ENCODE peak calls at places on chromosomes 11 and 22, in ten cellular contexts. X is cardiac muscle cell; M is hepatocyte; D is astrocyte of the spinal cord; V is heart left ventricle; E is A549; F is CD8-positive, alpha-beta T cell; R is astrocyte of the cerebellum; Y is BJ; I is endodermal cell. A is an unnamed sample.
A peak's percentile ranks its signal among the peaks of the same experiment; 100 is the strongest.

GRCh38 chr11:2393941-2394817 is 6.4 kb upstream of the TSSC4 start:
- DNase-seq in X (no peak), M (no peak), D (no peak), V (no peak), E (no peak), F (no peak), R (no peak), Y (no peak), I (no peak), A (no peak)

GRCh38 chr11:12226093-12226492 is 115.7 kb downstream of the MICAL2 start:
- DNase-seq in X (no peak), M (no peak), D (no peak), V (no peak), E (no peak), F (no peak), R (no peak), Y (no peak), I (no peak), A (no peak)

GRCh38 chr22:17891427-17892167 is 117.3 kb upstream of the BID start:
- DNase-seq in X (peak; percentile 67), M (peak; percentile 59), D (no peak), V (no peak), E (no peak), F (no peak), R (no peak), Y (no peak), I (peak; percentile 82), A (peak; percentile 45)

GRCh38 chr11:47797633-47798032 is 30.5 kb upstream of the FNBP4 start:
- DNase-seq in X (no peak), M (no peak), D (peak; percentile 86), V (no peak), E (no peak), F (peak; percentile 4), R (peak; percentile 58), Y (no peak), I (no peak), A (no peak)

GRCh38 chr11:22634897-22635629 is 9.4 kb upstream of the FANCF start:
- DNase-seq in X (no peak), M (peak; percentile 35), D (peak; percentile 43), V (no peak), E (no peak), F (no peak), R (no peak), Y (no peak), I (peak; percentile 83), A (no peak)

GRCh38 chr11:110172666-110173065 is 79.5 kb downstream of the ZC3H12C start:
- DNase-seq in X (no peak), M (no peak), D (no peak), V (no peak), E (no peak), F (no peak), R (no peak), Y (no peak), I (no peak), A (no peak)

GRCh38 chr11:68632802-68633201 is 51.5 kb upstream of the GAL start:
- DNase-seq in X (peak; percentile 78), M (peak; percentile 78), D (peak; percentile 74), V (no peak), E (peak; percentile 80), F (peak; percentile 20), R (peak; percentile 60), Y (no peak), I (peak; percentile 93), A (no peak)

GRCh38 chr11:118295199-118295598 is 9.3 kb upstream of the CD3E start:
- DNase-seq in X (no peak), M (no peak), D (no peak), V (no peak), E (no peak), F (no peak), R (no peak), Y (no peak), I (peak; percentile 75), A (no peak)

GRCh38 chr11:116731097-116731761 is 41.6 kb downstream of the BUD13 start:
- DNase-seq in X (peak; percentile 81), M (peak; percentile 31), D (peak; percentile 45), V (no peak), E (no peak), F (no peak), R (no peak), Y (no peak), I (peak; percentile 85), A (no peak)

GRCh38 chr11:66051371-66051765 is 796 bp upstream of the SF3B2 start:
- DNase-seq in X (no peak), M (no peak), D (no peak), V (no peak), E (no peak), F (no peak), R (no peak), Y (no peak), I (no peak), A (no peak)

GRCh38 chr11:67321313-67321871 is 18.1 kb downstream of the SSH3 start:
- DNase-seq in X (peak; percentile 59), M (no peak), D (no peak), V (no peak), E (no peak), F (no peak), R (no peak), Y (no peak), I (no peak), A (no peak)

GRCh38 chr22:45305456-45306065 is 4.2 kb upstream of the FAM118A start:
- DNase-seq in X (no peak), M (no peak), D (no peak), V (no peak), E (peak; percentile 29), F (no peak), R (no peak), Y (no peak), I (no peak), A (no peak)

GRCh38 chr22:36197065-36197440 is 4.6 kb downstream of the APOL4 start:
- DNase-seq in X (peak; percentile 58), M (peak; percentile 95), D (peak; percentile 43), V (no peak), E (no peak), F (no peak), R (peak; percentile 35), Y (no peak), I (peak; percentile 92), A (no peak)

GRCh38 chr11:6621711-6622211 is 2.5 kb upstream of the TPP1 start:
- DNase-seq in X (no peak), M (no peak), D (no peak), V (no peak), E (no peak), F (no peak), R (no peak), Y (no peak), I (no peak), A (no peak)

GRCh38 chr11:38089728-38090127 is 1491.7 kb upstream of the RAG2 start:
- DNase-seq in X (peak; percentile 11), M (peak; percentile 75), D (peak; percentile 14), V (no peak), E (peak; percentile 0), F (no peak), R (no peak), Y (peak; percentile 2), I (no peak), A (no peak)

GRCh38 chr11:70334351-70334995 is 63.9 kb upstream of the CTTN start:
- DNase-seq in X (no peak), M (no peak), D (no peak), V (no peak), E (no peak), F (no peak), R (no peak), Y (no peak), I (no peak), A (no peak)

GRCh38 chr22:46068908-46069481 is 81.3 kb upstream of the PPARA start:
- DNase-seq in X (no peak), M (no peak), D (peak; percentile 85), V (no peak), E (no peak), F (no peak), R (no peak), Y (peak; percentile 87), I (no peak), A (no peak)

GRCh38 chr11:91773090-91773489 is 451.5 kb upstream of the FAT3 start:
- DNase-seq in X (no peak), M (no peak), D (no peak), V (no peak), E (peak; percentile 29), F (no peak), R (no peak), Y (no peak), I (peak; percentile 80), A (no peak)

DNA sequence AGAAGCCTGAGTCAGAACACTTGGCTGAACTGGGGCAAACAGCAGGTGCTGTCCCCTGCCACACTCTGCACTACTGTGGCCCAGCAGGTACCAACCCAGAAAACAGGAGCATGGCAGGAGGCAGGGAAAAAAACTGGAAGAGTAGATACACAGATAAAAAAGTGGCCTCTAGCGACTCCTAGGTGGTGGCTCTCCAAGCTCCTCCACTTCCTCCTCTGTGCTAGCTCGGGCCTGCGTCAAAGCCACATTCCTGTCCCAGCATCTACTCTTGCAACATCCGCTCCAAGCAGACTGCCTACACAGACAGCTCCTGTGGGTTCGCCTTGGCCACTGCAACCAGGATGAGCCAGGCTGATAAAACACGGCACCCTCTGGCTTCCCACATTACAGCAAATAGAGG is 6.9 kb downstream of the OR8B12 start:
- DNase-seq in X (peak; percentile 37), M (peak; percentile 65), D (peak; percentile 73), V (peak; percentile 72), E (peak; percentile 60), F (no peak), R (no peak), Y (no peak), I (peak; percentile 94), A (no peak)
- TF ChIP-seq CTCF in X (peak; percentile 48), M (peak; percentile 17), D (no peak), V (no peak), E (no peak), F (no peak), R (no peak), Y (no peak), I (peak; percentile 68), A (no peak)

GRCh38 chr11:86940122-86940777 is 14.9 kb downstream of the FZD4 start:
- DNase-seq in X (peak; percentile 59), M (peak; percentile 67), D (peak; percentile 74), V (no peak), E (no peak), F (no peak), R (peak; percentile 76), Y (no peak), I (peak; percentile 63), A (no peak)
- TF ChIP-seq CTCF in X (peak; percentile 16), M (no peak), D (no peak), V (no peak), E (no peak), F (no peak), R (peak; percentile 27), Y (no peak), I (peak; percentile 30), A (no peak)

DNA sequence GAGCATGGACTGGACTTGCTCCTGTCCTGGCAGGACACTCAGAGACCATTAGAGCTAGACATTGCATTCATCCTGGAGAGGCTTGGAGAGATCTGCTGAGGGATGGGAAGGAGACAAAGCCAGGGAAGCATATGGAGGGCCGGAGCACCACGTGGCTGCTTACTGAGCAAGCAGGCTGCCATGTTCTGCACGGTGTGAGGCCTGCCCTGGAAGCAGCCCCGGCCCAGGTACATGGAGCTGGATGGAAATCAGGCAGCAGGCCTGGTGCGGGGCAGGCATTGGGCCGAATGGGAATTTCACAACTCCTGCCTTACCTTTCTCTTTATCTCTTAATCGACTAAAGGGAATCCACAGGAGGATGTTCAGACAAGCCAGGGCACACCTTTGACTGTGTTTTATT is 371.5 kb downstream of the OPCML start:
- DNase-seq in X (no peak), M (no peak), D (no peak), V (no peak), E (no peak), F (no peak), R (no peak), Y (no peak), I (no peak), A (no peak)
- TF ChIP-seq CTCF in X (no peak), M (no peak), D (no peak), V (no peak), E (no peak), F (no peak), R (no peak), Y (no peak), I (no peak), A (no peak)

GRCh38 chr11:843086-843704 is 543 bp downstream of the TSPAN4 start:
- DNase-seq in X (no peak), M (no peak), D (no peak), V (no peak), E (no peak), F (no peak), R (no peak), Y (no peak), I (peak; percentile 74), A (no peak)
- TF ChIP-seq CTCF in X (no peak), M (peak; percentile 11), D (no peak), V (no peak), E (no peak), F (no peak), R (no peak), Y (no peak), I (peak; percentile 51), A (no peak)

A was measured in GM10248.